ENCODE peak calls at places on chromosomes 1 and 21, in nine cellular contexts. T is cardiac muscle cell, O is aorta, G is bronchial epithelial cell, Q is body of pancreas, N is HepG2, H is pancreas, L is BJ, V is stomach. Z is an unnamed sample.

GRCh38 chr1:53678507-53678906 is 60.5 kb downstream of the GLIS1 start:
- DNase-seq in T (no peak), O (no peak), G (no peak), Q (no peak), N (no peak), H (no peak), L (no peak), V (no peak), Z (peak)

GRCh38 chr1:231638647-231639046 is 12.1 kb downstream of the DISC1 start:
- DNase-seq in T (no peak), O (no peak), G (peak), Q (no peak), N (no peak), H (no peak), L (no peak), V (no peak), Z (no peak)

GRCh38 chr1:5430911-5431310 is 561.3 kb downstream of the NPHP4 start:
- DNase-seq in T (no peak), O (no peak), G (no peak), Q (no peak), N (peak), H (no peak), L (no peak), V (no peak), Z (no peak)

GRCh38 chr1:203915811-203916210 is 54.4 kb downstream of the SNRPE start:
- DNase-seq in T (no peak), O (no peak), G (peak), Q (no peak), N (no peak), H (no peak), L (peak), V (no peak), Z (no peak)

GRCh38 chr21:42039470-42039901 is 29.3 kb upstream of the ZBTB21 start:
- DNase-seq in T (no peak), O (no peak), G (peak), Q (peak), N (no peak), H (peak), L (peak), V (no peak), Z (peak)

GRCh38 chr1:54230507-54231339 is 30.8 kb downstream of the MRPL37 start:
- DNase-seq in T (no peak), O (no peak), G (no peak), Q (no peak), N (no peak), H (no peak), L (no peak), V (no peak), Z (no peak)

GRCh38 chr1:55041613-55042012 is 2.3 kb downstream of the PCSK9 start:
- DNase-seq in T (no peak), O (no peak), G (no peak), Q (no peak), N (no peak), H (no peak), L (no peak), V (no peak), Z (no peak)

GRCh38 chr1:6799499-6799898 is 14.2 kb downstream of the CAMTA1 start:
- DNase-seq in T (no peak), O (no peak), G (no peak), Q (no peak), N (no peak), H (no peak), L (no peak), V (no peak), Z (no peak)

GRCh38 chr21:45386336-45386727 is 18.6 kb upstream of the COL18A1 start:
- DNase-seq in T (no peak), O (peak), G (no peak), Q (no peak), N (no peak), H (peak), L (no peak), V (no peak), Z (no peak)

GRCh38 chr1:98090351-98090750 is 169.5 kb upstream of the DPYD start:
- DNase-seq in T (no peak), O (no peak), G (no peak), Q (no peak), N (no peak), H (no peak), L (no peak), V (no peak), Z (no peak)

GRCh38 chr1:246695136-246695535 is 29.1 kb upstream of the SCCPDH start:
- DNase-seq in T (no peak), O (no peak), G (peak), Q (no peak), N (no peak), H (no peak), L (no peak), V (no peak), Z (no peak)

GRCh38 chr1:19476440-19477190 is 8.7 kb downstream of the CAPZB start:
- DNase-seq in T (no peak), O (peak), G (no peak), Q (no peak), N (no peak), H (no peak), L (no peak), V (no peak), Z (no peak)

GRCh38 chr1:8015036-8015808 is 10.9 kb downstream of the ERRFI1 start:
- DNase-seq in T (peak), O (no peak), G (peak), Q (peak), N (peak), H (no peak), L (peak), V (no peak), Z (no peak)

GRCh38 chr1:163188947-163189346 is 13.8 kb downstream of the RGS5 start:
- DNase-seq in T (no peak), O (no peak), G (no peak), Q (no peak), N (no peak), H (no peak), L (no peak), V (no peak), Z (no peak)

GRCh38 chr1:213693864-213694263 is 293.9 kb upstream of the PROX1 start:
- DNase-seq in T (no peak), O (no peak), G (no peak), Q (no peak), N (no peak), H (no peak), L (no peak), V (no peak), Z (no peak)

GRCh38 chr1:12626888-12627287 is 8.9 kb upstream of the DHRS3 start:
- DNase-seq in T (no peak), O (no peak), G (no peak), Q (no peak), N (no peak), H (no peak), L (no peak), V (no peak), Z (no peak)

GRCh38 chr1:53182111-53182593 is 14.5 kb upstream of the CPT2 start:
- DNase-seq in T (peak), O (peak), G (peak), Q (peak), N (peak), H (peak), L (no peak), V (peak), Z (peak)

GRCh38 chr21:45283611-45284455 is 3.9 kb downstream of the POFUT2 start:
- DNase-seq in T (no peak), O (no peak), G (no peak), Q (no peak), N (no peak), H (peak), L (no peak), V (peak), Z (no peak)

GRCh38 chr1:4931486-4931885 is 277.1 kb downstream of the AJAP1 start:
- DNase-seq in T (no peak), O (no peak), G (peak), Q (peak), N (no peak), H (no peak), L (no peak), V (no peak), Z (peak)

GRCh38 chr1:94032637-94033036 is 88.3 kb downstream of the ABCA4 start:
- DNase-seq in T (no peak), O (no peak), G (no peak), Q (no peak), N (no peak), H (no peak), L (no peak), V (no peak), Z (no peak)

GRCh38 chr1:78303620-78304019 is 187.2 kb upstream of the PTGFR start:
- DNase-seq in T (no peak), O (peak), G (peak), Q (peak), N (no peak), H (peak), L (peak), V (no peak), Z (peak)

GRCh38 chr1:14626869-14627607 is 28.6 kb downstream of the KAZN start:
- DNase-seq in T (no peak), O (no peak), G (peak), Q (peak), N (no peak), H (no peak), L (no peak), V (no peak), Z (peak)

GRCh38 chr1:29916656-29917369 is 680.5 kb downstream of the PTPRU start:
- DNase-seq in T (no peak), O (no peak), G (no peak), Q (no peak), N (no peak), H (no peak), L (no peak), V (no peak), Z (no peak)

GRCh38 chr1:51217101-51217500 is 19.0 kb upstream of the RNF11 start:
- DNase-seq in T (no peak), O (no peak), G (no peak), Q (peak), N (peak), H (no peak), L (no peak), V (no peak), Z (no peak)

GRCh38 chr1:20721117-20722061 is 3.6 kb upstream of the KIF17 start:
- DNase-seq in T (no peak), O (peak), G (no peak), Q (no peak), N (no peak), H (no peak), L (no peak), V (no peak), Z (no peak)

GRCh38 chr1:94463765-94464330 is 45.7 kb downstream of the ABCD3 start:
- DNase-seq in T (no peak), O (no peak), G (peak), Q (peak), N (peak), H (peak), L (peak), V (no peak), Z (no peak)

GRCh38 chr1:117392776-117393175 is 25.5 kb downstream of the MAN1A2 start:
- DNase-seq in T (no peak), O (no peak), G (no peak), Q (no peak), N (no peak), H (no peak), L (no peak), V (no peak), Z (no peak)

GRCh38 chr1:5959667-5960230 is 32.5 kb downstream of the NPHP4 start:
- DNase-seq in T (no peak), O (no peak), G (no peak), Q (no peak), N (no peak), H (no peak), L (no peak), V (no peak), Z (no peak)

GRCh38 chr1:9592510-9593075 is 3.9 kb downstream of the TMEM201 start:
- DNase-seq in T (no peak), O (no peak), G (no peak), Q (no peak), N (no peak), H (no peak), L (no peak), V (no peak), Z (no peak)

GRCh38 chr1:101128211-101128727 is 102.7 kb upstream of the DPH5 start:
- DNase-seq in T (no peak), O (no peak), G (no peak), Q (no peak), N (peak), H (no peak), L (no peak), V (no peak), Z (no peak)

GRCh38 chr1:59026472-59026948 is 242.7 kb upstream of the JUN start:
- DNase-seq in T (no peak), O (no peak), G (peak), Q (no peak), N (no peak), H (no peak), L (peak), V (no peak), Z (peak)

GRCh38 chr1:204921855-204922516 is 51.3 kb downstream of the NFASC start:
- DNase-seq in T (no peak), O (no peak), G (no peak), Q (no peak), N (no peak), H (no peak), L (no peak), V (no peak), Z (no peak)

GRCh38 chr1:26142165-26142564 is 16.7 kb upstream of the FAM110D start:
- DNase-seq in T (no peak), O (no peak), G (no peak), Q (no peak), N (no peak), H (no peak), L (no peak), V (no peak), Z (peak)

GRCh38 chr1:169890761-169891538 is 2.7 kb downstream of the SCYL3 start:
- DNase-seq in T (no peak), O (no peak), G (peak), Q (peak), N (no peak), H (peak), L (no peak), V (peak), Z (no peak)

GRCh38 chr21:39463308-39463707 is 11.5 kb downstream of the SH3BGR start:
- DNase-seq in T (no peak), O (no peak), G (no peak), Q (no peak), N (no peak), H (no peak), L (no peak), V (no peak), Z (no peak)

GRCh38 chr1:1137256-1138045 is 21.6 kb upstream of the C1orf159 start:
- DNase-seq in T (no peak), O (no peak), G (no peak), Q (no peak), N (no peak), H (no peak), L (no peak), V (peak), Z (no peak)

GRCh38 chr1:44524655-44525530 is 119.8 kb downstream of the RNF220 start:
- DNase-seq in T (peak), O (no peak), G (no peak), Q (no peak), N (no peak), H (no peak), L (no peak), V (no peak), Z (no peak)

GRCh38 chr1:62384276-62385005 is 52.4 kb upstream of the USP1 start:
- DNase-seq in T (peak), O (no peak), G (peak), Q (peak), N (no peak), H (peak), L (peak), V (peak), Z (peak)

GRCh38 chr1:162004441-162004950 is 19.2 kb downstream of the OLFML2B start:
- DNase-seq in T (no peak), O (no peak), G (no peak), Q (no peak), N (no peak), H (no peak), L (no peak), V (no peak), Z (peak)

GRCh38 chr1:162003825-162004205 is 19.9 kb downstream of the OLFML2B start:
- DNase-seq in T (no peak), O (peak), G (peak), Q (peak), N (no peak), H (no peak), L (peak), V (no peak), Z (peak)

GRCh38 chr1:162006081-162006480 is 17.6 kb downstream of the OLFML2B start:
- DNase-seq in T (no peak), O (no peak), G (no peak), Q (no peak), N (no peak), H (no peak), L (no peak), V (no peak), Z (no peak)

GRCh38 chr1:162000053-162000420 is 23.6 kb downstream of the OLFML2B start:
- DNase-seq in T (no peak), O (no peak), G (no peak), Q (no peak), N (no peak), H (no peak), L (no peak), V (no peak), Z (no peak)

DNA sequence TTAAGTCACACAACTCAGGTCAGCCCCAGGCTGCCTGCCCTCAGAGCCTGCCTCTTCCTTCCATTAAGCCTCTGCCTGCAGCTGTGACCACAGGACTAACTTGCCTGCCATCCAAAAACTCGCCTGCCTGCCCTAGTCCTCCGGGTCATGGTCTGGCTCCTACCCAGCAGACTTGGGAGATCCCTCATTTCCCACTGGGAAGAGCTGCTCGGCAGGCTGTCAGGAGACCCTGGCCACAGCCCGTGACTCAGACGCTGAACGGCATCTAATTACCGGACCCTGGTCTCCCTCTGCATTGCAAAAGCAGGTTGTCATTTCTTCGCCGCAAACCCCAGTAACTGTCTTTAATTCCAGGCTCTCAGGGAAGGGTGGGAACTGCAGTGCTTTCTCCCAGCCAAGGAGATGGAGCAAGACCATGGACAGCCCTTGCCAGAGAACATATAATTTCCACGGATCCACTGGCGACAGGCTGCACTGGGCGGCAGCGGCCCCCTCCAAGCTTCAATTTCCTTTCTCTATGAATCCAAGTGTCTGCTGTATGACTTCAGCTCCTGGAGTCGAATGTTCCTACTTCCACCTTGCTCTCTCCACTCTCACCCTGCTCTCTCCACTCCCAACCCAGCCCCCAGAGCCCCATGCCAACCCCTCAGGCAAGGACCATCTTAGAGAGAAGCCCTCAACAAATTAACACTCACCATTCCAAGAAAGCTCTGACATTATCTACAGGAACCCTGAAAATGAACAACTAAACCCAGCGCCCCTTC is 20.4 kb downstream of the OLFML2B start:
- DNase-seq in T (no peak), O (peak), G (no peak), Q (peak), N (no peak), H (no peak), L (peak), V (no peak), Z (peak)
- H3K4me3 ChIP-seq in T (no peak), O (no peak), G (no peak), Q (no peak), N (no peak), H (no peak), L (peak), V (no peak), Z (peak)

GRCh38 chr1:111142358-111142975 is 2.4 kb downstream of the CEPT1 start:
- DNase-seq in T (no peak), O (no peak), G (peak), Q (no peak), N (peak), H (no peak), L (no peak), V (no peak), Z (no peak)
- H3K4me3 ChIP-seq in T (no peak), O (no peak), G (no peak), Q (no peak), N (peak), H (no peak), L (no peak), V (no peak), Z (no peak)

GRCh38 chr1:110673197-110673701 is 1.5 kb downstream of the KCNA3 start:
- DNase-seq in T (no peak), O (no peak), G (no peak), Q (no peak), N (no peak), H (no peak), L (no peak), V (no peak), Z (no peak)

GRCh38 chr1:110675060-110675791 is 486 bp upstream of the KCNA3 start:
- DNase-seq in T (no peak), O (no peak), G (no peak), Q (no peak), N (no peak), H (no peak), L (no peak), V (no peak), Z (no peak)

GRCh38 chr1:110674337-110675059 is at the start of gene KCNA3:
- DNase-seq in T (peak), O (peak), G (no peak), Q (peak), N (no peak), H (no peak), L (no peak), V (peak), Z (peak)

GRCh38 chr1:110672753-110673108 is 2.0 kb downstream of the KCNA3 start:
- DNase-seq in T (no peak), O (no peak), G (no peak), Q (no peak), N (no peak), H (no peak), L (no peak), V (no peak), Z (no peak)

GRCh38 chr1:110673805-110674336 is 869 bp downstream of the KCNA3 start:
- DNase-seq in T (no peak), O (no peak), G (no peak), Q (no peak), N (no peak), H (no peak), L (no peak), V (no peak), Z (no peak)
- H3K4me3 ChIP-seq in T (peak), O (no peak), G (no peak), Q (no peak), N (no peak), H (peak), L (peak), V (peak), Z (no peak)

DNA sequence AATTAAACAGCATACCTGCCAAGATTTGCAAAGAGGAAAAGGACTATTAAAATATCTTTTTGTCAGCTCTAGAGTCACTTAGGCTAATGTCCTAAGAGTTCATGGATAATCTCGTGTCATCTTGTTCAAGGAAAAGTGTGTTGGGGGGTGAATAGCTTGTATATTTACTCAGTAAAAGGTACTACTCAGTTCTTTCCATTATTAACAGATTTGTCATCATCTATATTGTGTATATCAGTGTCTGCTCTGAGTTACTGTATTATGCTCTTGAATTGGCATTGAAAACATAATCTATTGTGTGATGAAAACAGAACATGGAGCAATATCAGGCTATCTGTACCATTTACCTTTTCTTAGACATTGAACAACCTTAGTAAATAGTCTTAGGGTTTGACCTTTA is 41.9 kb downstream of the SMG7 start:
- DNase-seq in T (no peak), O (no peak), G (peak), Q (no peak), N (no peak), H (no peak), L (no peak), V (no peak), Z (no peak)
- H3K4me3 ChIP-seq in T (no peak), O (no peak), G (no peak), Q (no peak), N (no peak), H (no peak), L (no peak), V (no peak), Z (no peak)

GRCh38 chr1:16012590-16013219 is 5.1 kb downstream of the HSPB7 start:
- DNase-seq in T (peak), O (peak), G (peak), Q (peak), N (peak), H (peak), L (no peak), V (peak), Z (no peak)
- H3K4me3 ChIP-seq in T (peak), O (no peak), G (peak), Q (peak), N (peak), H (peak), L (peak), V (peak), Z (no peak)

Z was measured in MG63.